ENCODE peak calls at places on chromosomes 13 and 19, in nine cellular contexts. O is lower leg skin, T is Peyer's patch, D is thoracic aorta, B is bronchial epithelial cell, X is transverse colon, J is WTC11, P is fibroblast of mammary gland, M is esophagus squamous epithelium. K is an unnamed sample.

GRCh38 chr13:33536639-33537425 is 251.3 kb upstream of the STARD13 start:
- DNase-seq in O (no peak), J (no peak), T (no peak), M (no peak), B (peak), D (no peak), P (peak), X (no peak), K (peak)

GRCh38 chr19:7986321-7987083 is 18.9 kb downstream of the ELAVL1 start:
- DNase-seq in J (no peak), X (no peak), P (peak), M (no peak), D (no peak), O (no peak), T (no peak), B (peak), K (no peak)

GRCh38 chr13:72383646-72384045 is 343.8 kb downstream of the MZT1 start:
- DNase-seq in P (no peak), T (no peak), M (no peak), J (no peak), B (no peak), O (no peak), D (no peak), X (no peak), K (no peak)

GRCh38 chr19:17125728-17126677 is 50.4 kb downstream of the MYO9B start:
- DNase-seq in D (peak), J (no peak), T (peak), O (peak), B (no peak), X (peak), P (peak), M (no peak), K (no peak)

GRCh38 chr19:17719730-17720486 is 628 bp downstream of the MAP1S start:
- DNase-seq in O (no peak), D (no peak), P (no peak), T (no peak), X (peak), B (peak), M (no peak), J (no peak), K (no peak)

GRCh38 chr19:55300821-55301458 is 17.1 kb downstream of the BRSK1 start:
- DNase-seq in P (no peak), D (no peak), O (no peak), T (no peak), B (no peak), J (no peak), M (no peak), X (no peak), K (no peak)

GRCh38 chr19:46471116-46471733 is at the start of gene PNMA8A:
- DNase-seq in T (no peak), J (peak), X (peak), P (peak), D (peak), O (no peak), M (no peak), B (no peak), K (no peak)

GRCh38 chr13:33692531-33692930 is 125.4 kb upstream of the RFC3 start:
- DNase-seq in T (no peak), B (peak), P (no peak), M (no peak), D (no peak), O (no peak), J (no peak), X (no peak), K (no peak)

GRCh38 chr19:10602330-10603083 is 15.4 kb upstream of the AP1M2 start:
- DNase-seq in O (peak), D (peak), B (no peak), T (peak), M (no peak), X (peak), P (peak), J (peak), K (no peak)

GRCh38 chr19:13717194-13717643 is 47.1 kb upstream of the MRI1 start:
- DNase-seq in M (no peak), X (no peak), D (no peak), T (no peak), P (no peak), O (no peak), B (no peak), J (no peak), K (no peak)

GRCh38 chr13:46655727-46656180 is 102.8 kb downstream of the LRCH1 start:
- DNase-seq in X (no peak), M (no peak), T (no peak), O (no peak), B (no peak), D (no peak), J (no peak), P (no peak), K (no peak)

GRCh38 chr19:35587326-35587725 is 1.4 kb downstream of the PMIS2 start:
- DNase-seq in P (no peak), J (no peak), X (no peak), B (no peak), T (no peak), D (no peak), O (no peak), M (no peak), K (no peak)

GRCh38 chr19:35777411-35777841 is 2.1 kb downstream of the ARHGAP33 start:
- DNase-seq in X (no peak), M (no peak), T (no peak), D (no peak), P (no peak), O (no peak), B (no peak), J (peak), K (no peak)

GRCh38 chr13:98785405-98785804 is 32.9 kb upstream of the SLC15A1 start:
- DNase-seq in P (no peak), J (no peak), T (no peak), B (peak), X (no peak), O (no peak), M (no peak), D (no peak), K (no peak)

GRCh38 chr13:50162001-50162400 is 146.8 kb downstream of the KCNRG start:
- DNase-seq in O (no peak), T (no peak), D (no peak), B (peak), P (peak), X (no peak), J (no peak), M (no peak), K (no peak)

GRCh38 chr13:30051531-30052060 is 201.2 kb upstream of the UBL3 start:
- DNase-seq in B (peak), T (no peak), P (no peak), J (no peak), M (no peak), X (no peak), D (no peak), O (no peak), K (no peak)

GRCh38 chr13:110957181-110957884 is 42.5 kb upstream of the ANKRD10 start:
- DNase-seq in T (no peak), M (no peak), P (peak), J (peak), X (no peak), B (no peak), D (no peak), O (no peak), K (no peak)
- TF ChIP-seq CTCF in T (no peak), M (no peak), P (peak), J (peak), X (no peak), B (peak), D (no peak), O (no peak), K (peak)

GRCh38 chr19:40444181-40445005 is at the start of gene SERTAD3:
- DNase-seq in T (peak), D (peak), J (peak), O (peak), X (peak), M (peak), B (peak), P (peak), K (peak)
- TF ChIP-seq CTCF in T (peak), D (peak), J (no peak), O (no peak), X (no peak), M (no peak), B (no peak), P (no peak), K (peak)

DNA sequence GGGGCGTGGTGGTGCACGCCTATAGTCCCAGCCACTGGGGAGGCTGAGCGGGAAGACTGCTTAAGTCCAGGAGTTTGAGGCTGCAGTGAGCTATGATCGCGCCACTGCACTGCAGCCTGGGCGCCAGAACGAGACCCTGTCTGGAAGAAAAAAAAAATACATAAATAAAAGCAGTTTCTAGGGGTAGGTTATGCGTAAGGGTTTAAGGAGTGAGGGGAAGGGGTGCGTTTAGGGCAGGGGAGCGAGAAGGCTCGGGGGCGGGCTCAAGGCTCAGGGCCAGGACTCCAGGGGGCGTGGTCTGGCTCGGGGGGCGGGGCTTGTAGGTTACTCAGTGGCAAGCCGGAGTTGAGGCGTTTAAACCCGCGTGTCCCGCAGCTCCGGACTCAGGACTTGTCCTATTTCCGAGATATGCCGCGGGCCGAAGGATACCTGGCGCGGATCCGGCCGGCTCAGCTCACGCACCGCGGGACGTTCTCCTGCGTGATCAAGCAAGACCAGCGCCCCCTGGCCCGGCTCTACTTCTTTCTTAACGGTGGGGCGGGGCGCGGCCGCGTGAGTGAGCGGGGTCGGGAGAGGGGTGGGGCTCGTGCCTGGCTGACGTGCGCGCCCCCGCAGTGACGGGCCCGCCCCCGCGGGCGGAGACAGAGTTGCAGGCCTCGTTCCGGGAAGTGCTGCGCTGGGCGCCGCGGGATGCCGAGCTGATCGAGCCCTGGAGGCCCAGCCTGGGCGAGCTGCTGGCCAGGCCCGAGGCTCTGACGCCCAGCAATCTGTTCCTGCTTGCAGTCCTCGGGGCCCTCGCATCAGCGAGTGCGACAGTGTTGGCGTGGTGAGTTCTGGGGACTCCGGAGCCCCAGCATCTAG is 10.8 kb downstream of the SPACA6 start:
- DNase-seq in P (peak), X (peak), B (peak), J (peak), T (peak), M (peak), O (peak), D (peak), K (peak)
- TF ChIP-seq CTCF in P (no peak), X (no peak), B (peak), J (no peak), T (peak), M (peak), O (no peak), D (peak), K (peak)

DNA sequence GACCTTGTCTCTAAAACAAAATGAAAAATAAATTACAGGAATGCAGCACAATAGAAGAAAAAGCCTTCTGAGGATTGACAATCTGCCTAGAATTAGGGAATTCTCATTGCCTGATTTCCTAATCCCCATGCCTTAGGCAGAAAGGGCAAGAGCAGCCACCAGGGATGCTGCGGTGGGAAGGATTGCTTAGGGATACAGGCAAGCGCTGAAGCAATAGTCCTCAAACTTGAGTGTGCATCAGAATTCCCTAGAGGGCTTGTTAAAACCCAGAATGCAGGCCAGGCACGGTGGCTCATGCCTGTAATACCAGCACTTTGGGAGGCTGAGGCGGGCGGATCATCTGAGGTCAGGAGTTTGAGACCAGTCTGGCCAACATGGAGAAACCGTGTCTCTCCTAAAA is 1.0 kb upstream of the OR7C2 start:
- DNase-seq in X (no peak), J (no peak), D (no peak), T (no peak), M (no peak), P (no peak), B (no peak), O (no peak), K (no peak)
- TF ChIP-seq CTCF in X (no peak), J (no peak), D (no peak), T (no peak), M (no peak), P (no peak), B (no peak), O (no peak), K (no peak)

DNA sequence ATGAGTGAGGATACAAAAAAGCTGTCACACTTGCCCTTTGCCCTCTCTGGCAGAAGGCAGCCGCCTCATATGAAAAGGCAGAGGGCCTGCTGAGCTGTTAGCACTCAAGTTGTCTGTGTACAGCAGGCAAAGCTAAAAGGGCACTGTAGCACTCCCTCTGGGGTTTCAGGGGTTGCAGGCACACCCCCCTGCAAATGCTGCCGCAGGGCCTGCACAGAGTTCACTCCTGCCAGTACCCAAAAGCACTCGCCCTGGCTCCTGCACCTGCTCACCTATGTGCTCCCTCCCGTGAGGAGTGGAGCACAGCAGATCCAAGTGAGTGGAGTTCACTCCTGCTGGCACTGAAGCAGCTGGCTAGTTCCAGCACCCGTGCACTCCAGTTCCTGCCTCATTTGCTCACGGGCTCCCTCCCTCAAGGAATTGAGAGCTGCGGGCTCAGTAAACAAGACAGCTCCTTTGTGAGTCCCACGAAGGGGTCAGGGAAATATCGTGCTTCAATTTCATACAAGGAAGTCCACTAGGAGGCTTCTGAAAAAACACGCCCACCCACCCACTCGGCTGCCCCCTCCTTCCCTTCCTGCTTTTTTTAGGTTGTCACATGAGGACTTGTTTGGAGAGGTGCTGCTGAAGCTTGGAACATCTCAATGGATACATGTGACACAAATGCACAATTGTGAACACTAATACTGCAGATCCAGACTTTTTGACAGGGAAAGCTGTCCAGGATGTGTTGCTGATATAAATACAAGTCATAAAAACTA is 9.9 kb upstream of the RCBTB2 start:
- DNase-seq in B (no peak), O (peak), D (no peak), M (no peak), T (no peak), P (peak), X (peak), J (peak), K (no peak)
- TF ChIP-seq CTCF in B (no peak), O (no peak), D (peak), M (no peak), T (no peak), P (no peak), X (no peak), J (no peak), K (no peak)

GRCh38 chr19:32750441-32751055 is 31.0 kb downstream of the TDRD12 start:
- DNase-seq in P (no peak), X (no peak), B (no peak), D (no peak), O (no peak), M (no peak), T (no peak), J (no peak), K (no peak)

GRCh38 chr19:32749361-32749760 is 29.8 kb downstream of the TDRD12 start:
- DNase-seq in M (no peak), P (no peak), B (no peak), T (no peak), O (no peak), X (no peak), J (no peak), D (no peak), K (no peak)

GRCh38 chr19:32748948-32749347 is 29.4 kb downstream of the TDRD12 start:
- DNase-seq in O (no peak), B (no peak), P (no peak), D (no peak), T (no peak), M (no peak), J (no peak), X (no peak), K (no peak)

GRCh38 chr19:32751066-32751465 is 31.5 kb downstream of the TDRD12 start:
- DNase-seq in M (no peak), O (no peak), P (no peak), B (no peak), X (no peak), T (no peak), D (no peak), J (no peak), K (no peak)

GRCh38 chr19:32748497-32748896 is 28.9 kb downstream of the TDRD12 start:
- DNase-seq in O (no peak), X (no peak), M (no peak), J (peak), T (no peak), P (no peak), B (no peak), D (no peak), K (no peak)
- TF ChIP-seq CTCF in O (no peak), X (no peak), M (peak), J (no peak), T (no peak), P (no peak), B (no peak), D (no peak), K (no peak)

GRCh38 chr13:80262051-80262695 is 78.8 kb downstream of the SPRY2 start:
- DNase-seq in X (no peak), M (no peak), B (no peak), O (no peak), P (no peak), T (no peak), J (no peak), D (no peak), K (no peak)

GRCh38 chr13:80265348-80265747 is 75.6 kb downstream of the SPRY2 start:
- DNase-seq in M (no peak), J (no peak), P (no peak), O (no peak), B (no peak), D (no peak), X (no peak), T (no peak), K (no peak)

GRCh38 chr13:80259159-80259558 is 81.8 kb downstream of the SPRY2 start:
- DNase-seq in D (no peak), M (no peak), X (peak), P (no peak), T (no peak), O (no peak), J (no peak), B (no peak), K (no peak)

DNA sequence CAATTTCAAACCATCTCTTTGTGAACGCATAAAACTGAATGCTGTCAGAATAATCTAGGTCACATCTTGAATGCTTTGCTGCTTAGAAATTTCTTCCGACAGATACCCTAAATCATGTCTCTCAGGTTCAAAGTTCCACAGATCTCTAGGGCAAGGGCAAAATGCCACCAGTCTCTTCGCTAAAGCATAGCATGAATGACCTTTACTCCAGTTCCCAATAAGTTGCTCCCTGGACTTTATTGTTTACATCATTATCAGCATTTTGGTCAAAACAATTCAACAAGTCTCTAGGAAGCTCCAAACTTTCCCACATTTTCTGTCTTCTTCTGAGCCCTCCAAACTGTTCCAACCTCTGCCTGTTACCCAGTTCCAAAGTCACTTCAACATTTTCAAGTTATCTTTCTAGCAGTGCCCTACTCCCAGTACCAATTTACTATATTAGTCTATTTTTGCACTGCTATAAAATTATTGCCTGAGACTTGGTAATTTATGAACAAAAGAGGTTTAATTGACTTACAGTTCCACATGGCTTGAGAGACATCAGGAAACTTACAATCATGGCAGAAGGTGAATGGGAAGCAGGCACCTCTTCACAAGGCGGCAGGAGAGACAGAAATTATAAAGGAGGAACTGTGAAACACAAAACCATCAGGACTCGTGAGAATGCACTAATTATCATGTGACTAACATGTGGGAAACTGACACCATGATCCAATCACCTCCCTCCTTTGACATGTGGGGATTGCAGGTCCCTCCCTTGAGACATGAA is 77.0 kb downstream of the SPRY2 start:
- DNase-seq in O (no peak), P (no peak), X (no peak), B (no peak), J (no peak), T (no peak), M (no peak), D (no peak), K (no peak)
- TF ChIP-seq CTCF in O (no peak), P (no peak), X (no peak), B (no peak), J (no peak), T (no peak), M (no peak), D (no peak), K (no peak)

GRCh38 chr19:1210227-1210538 is 4.6 kb downstream of the STK11 start:
- DNase-seq in P (no peak), B (no peak), T (no peak), O (no peak), X (no peak), J (no peak), D (no peak), M (no peak), K (no peak)
- TF ChIP-seq CTCF in P (no peak), B (no peak), T (no peak), O (no peak), X (no peak), J (no peak), D (no peak), M (no peak), K (no peak)

K was measured in AG09319.